ENCODE peak calls at places on chromosome 6, in four cellular contexts. J is transverse colon, O is ascending aorta, G is right atrium auricular region. C is an unnamed sample.

GRCh38 chr6:111831408-111831807 is 41.8 kb downstream of the FYN start:
- DNase-seq in J (no peak), O (no peak), G (no peak), C (no peak)

GRCh38 chr6:14322841-14323240 is 205.3 kb downstream of the CD83 start:
- DNase-seq in J (no peak), O (no peak), G (no peak), C (no peak)

GRCh38 chr6:112833546-112834215 is 486.6 kb downstream of the RFPL4B start:
- DNase-seq in J (no peak), O (no peak), G (no peak), C (peak; percentile 56)

GRCh38 chr6:113630738-113631535 is 226.2 kb upstream of the MARCKS start:
- DNase-seq in J (peak; percentile 47), O (no peak), G (no peak), C (peak; percentile 70)

GRCh38 chr6:16236648-16237199 is 1.7 kb upstream of the GMPR start:
- DNase-seq in J (peak; percentile 71), O (no peak), G (no peak), C (peak; percentile 55)

GRCh38 chr6:26240157-26240980 is 124.6 kb upstream of the BTN3A2 start:
- DNase-seq in J (peak; percentile 50), O (no peak), G (peak; percentile 70), C (peak; percentile 97)

GRCh38 chr6:41471064-41471895 is 74.9 kb upstream of the FOXP4 start:
- DNase-seq in J (no peak), O (no peak), G (no peak), C (no peak)

GRCh38 chr6:10719386-10720228 is 3.3 kb upstream of the TMEM14C start:
- DNase-seq in J (peak; percentile 16), O (no peak), G (no peak), C (peak; percentile 21)

GRCh38 chr6:5061152-5061551 is 24.0 kb upstream of the PPP1R3G start:
- DNase-seq in J (no peak), O (no peak), G (no peak), C (peak; percentile 9)

GRCh38 chr6:54980511-54981275 is 134.1 kb downstream of the FAM83B start:
- DNase-seq in J (no peak), O (no peak), G (no peak), C (no peak)

GRCh38 chr6:165634486-165634885 is 28.6 kb downstream of the PDE10A start:
- DNase-seq in J (no peak), O (no peak), G (no peak), C (no peak)

GRCh38 chr6:165636415-165637048 is 26.5 kb downstream of the PDE10A start:
- DNase-seq in J (no peak), O (no peak), G (no peak), C (peak; percentile 81)

GRCh38 chr6:165638530-165638929 is 24.5 kb downstream of the PDE10A start:
- DNase-seq in J (no peak), O (no peak), G (no peak), C (no peak)

GRCh38 chr6:165636015-165636414 is 27.0 kb downstream of the PDE10A start:
- DNase-seq in J (no peak), O (no peak), G (no peak), C (peak; percentile 55)

DNA sequence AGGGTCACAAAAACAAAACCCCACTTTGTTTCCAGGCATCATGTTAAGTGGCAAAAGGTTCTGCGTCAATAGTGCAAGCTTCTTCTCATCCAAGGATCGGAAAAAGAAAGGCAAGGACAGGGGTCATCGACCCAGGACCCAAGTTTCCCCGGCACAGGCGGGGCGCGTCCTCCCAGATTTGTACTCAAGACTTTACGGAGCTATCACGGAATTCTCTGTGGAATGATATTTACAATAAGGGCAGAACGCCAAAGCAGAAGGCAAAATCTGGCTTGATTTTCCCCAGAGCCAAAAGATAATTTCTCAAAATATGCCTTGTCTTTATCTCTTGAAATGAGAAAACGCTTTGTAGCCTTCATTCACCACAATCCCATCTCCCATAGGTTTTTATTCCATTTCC is 25.4 kb downstream of the PDE10A start:
- DNase-seq in J (no peak), O (no peak), G (no peak), C (peak; percentile 86)
- H3K4me3 ChIP-seq in J (no peak overlapping the region), O (no peak overlapping the region), G (no peak overlapping the region), C (no peak overlapping the region)

GRCh38 chr6:156686429-156686939 is 90.7 kb upstream of the ARID1B start:
- DNase-seq in J (peak; percentile 51), O (no peak), G (no peak), C (peak; percentile 61)
- TF ChIP-seq CTCF in J (peak; percentile 88), O (peak; percentile 42), G (peak; percentile 36), C (peak; percentile 52)

DNA sequence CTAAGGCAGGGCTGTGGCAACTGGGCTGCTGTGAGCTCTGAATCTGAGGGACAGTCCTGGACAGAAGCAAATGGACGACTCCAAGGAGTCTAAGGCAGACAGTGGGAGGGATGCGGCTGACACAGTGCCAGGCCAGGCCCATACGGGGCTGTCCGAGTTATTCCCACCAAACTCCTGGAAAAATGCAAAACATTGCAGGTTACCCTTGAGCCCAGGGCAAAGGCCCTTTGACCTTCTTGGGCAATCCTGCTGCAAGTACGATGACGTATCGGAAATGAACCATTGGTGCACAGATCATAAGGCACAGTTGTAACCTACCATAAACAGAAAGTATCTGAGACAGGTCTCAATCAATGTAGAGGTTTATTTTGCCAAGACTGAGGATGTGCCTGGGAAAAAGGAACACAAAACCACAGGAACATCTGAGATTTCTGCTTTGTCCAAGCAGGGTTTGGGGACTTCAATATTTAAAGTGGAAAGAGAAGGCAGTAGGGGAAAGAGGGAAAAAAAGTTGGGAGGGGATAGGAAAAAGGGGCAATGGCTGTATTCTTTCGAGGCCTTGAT is 118.9 kb downstream of the DACT2 start:
- DNase-seq in J (no peak), O (no peak), G (no peak), C (no peak)
- H3K4me3 ChIP-seq in J (no peak overlapping the region), O (no peak overlapping the region), G (no peak overlapping the region), C (no peak overlapping the region)

GRCh38 chr6:85537055-85537494 is 56.6 kb downstream of the SNX14 start:
- DNase-seq in J (no peak), O (no peak), G (no peak), C (peak; percentile 37)
- TF ChIP-seq CTCF in J (peak; percentile 38), O (peak; percentile 17), G (peak; percentile 76), C (peak; percentile 19)

DNA sequence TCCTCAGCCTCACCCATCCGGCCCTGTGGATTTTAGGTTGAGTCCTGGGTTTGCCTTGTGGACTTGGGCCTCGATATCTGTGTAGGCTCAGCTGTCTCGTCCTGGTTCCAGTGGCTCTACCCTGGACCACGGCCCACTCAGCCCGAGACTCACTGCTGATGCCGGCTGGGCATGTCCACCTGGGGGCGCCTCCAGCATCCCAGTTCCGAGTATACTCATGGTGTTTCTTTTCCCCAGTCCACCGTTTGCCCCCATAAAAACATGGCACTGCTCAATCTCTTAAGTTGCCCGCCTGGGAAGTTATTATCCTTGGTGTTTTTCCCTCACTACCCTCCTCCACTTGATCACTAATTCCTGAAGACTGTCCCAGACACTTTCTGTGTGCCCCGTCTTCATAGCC is 99.1 kb downstream of the ARID1B start:
- DNase-seq in J (no peak), O (no peak), G (no peak), C (no peak)
- H3K4me3 ChIP-seq in J (no peak overlapping the region), O (no peak overlapping the region), G (no peak overlapping the region), C (no peak overlapping the region)

GRCh38 chr6:165231581-165232276 is 77.7 kb downstream of the C6orf118 start:
- DNase-seq in J (no peak), O (no peak), G (no peak), C (peak; percentile 66)
- TF ChIP-seq CTCF in J (no peak), O (no peak), G (peak; percentile 71), C (peak; percentile 66)

DNA sequence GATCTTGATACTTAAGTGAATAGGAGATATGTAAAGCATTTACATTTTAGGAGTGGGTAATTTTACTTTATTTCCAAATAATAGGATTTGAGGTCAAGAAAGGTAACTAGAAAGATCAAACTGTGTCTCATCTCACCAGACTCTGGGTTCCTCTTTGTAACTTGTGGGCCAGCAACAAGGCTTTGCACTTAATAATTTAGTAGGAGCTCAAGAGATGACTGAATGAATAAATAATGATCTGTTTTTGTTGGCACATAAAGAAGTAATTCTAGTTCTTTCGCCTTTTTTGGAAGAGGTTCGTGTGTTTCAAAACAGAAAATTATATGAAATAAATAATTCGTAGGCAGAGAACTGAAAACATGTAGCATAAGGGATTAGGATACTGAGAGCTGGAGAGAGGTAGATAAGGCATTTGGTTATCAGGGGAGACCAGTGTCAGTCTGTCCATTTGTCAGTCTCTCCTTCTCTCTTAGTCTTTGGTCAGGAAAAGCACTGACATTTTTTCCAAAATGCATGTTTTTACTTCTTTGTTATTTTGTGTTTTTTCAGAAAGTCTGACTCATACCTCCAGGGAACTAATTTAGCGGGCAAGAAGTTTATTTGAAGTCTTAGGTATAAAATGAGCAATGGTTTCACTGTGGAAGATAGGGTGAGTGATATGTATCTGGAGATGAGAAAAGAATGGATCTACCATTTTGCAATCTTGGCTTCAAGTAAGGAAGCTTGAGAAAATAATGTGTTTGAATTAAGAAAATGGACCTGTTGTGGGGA is 67.2 kb upstream of the FABP7 start:
- DNase-seq in J (no peak), O (no peak), G (no peak), C (no peak)
- H3K4me3 ChIP-seq in J (no peak overlapping the region), O (no peak overlapping the region), G (no peak overlapping the region), C (no peak overlapping the region)

DNA sequence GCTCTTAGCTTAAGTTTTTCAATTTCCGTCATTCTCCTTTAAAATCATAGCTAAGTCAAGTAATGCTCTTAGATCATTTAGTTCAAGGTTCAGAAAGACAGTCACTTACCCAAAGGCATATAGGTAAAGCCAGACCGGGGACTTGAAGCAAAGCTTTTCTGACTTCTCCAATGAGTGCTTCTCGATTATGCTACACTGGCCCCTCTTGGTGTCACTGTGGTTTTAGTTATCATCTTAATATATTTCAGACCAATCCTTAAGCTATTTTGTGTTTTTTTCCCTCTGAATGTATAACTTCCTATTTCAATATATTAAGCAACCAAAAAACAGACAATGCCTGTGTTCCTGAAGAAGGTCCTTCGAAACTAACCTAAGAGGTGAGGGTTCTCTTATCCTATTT is 3.8 kb downstream of the PRDM1 start:
- DNase-seq in J (no peak), O (no peak), G (no peak), C (peak; percentile 67)
- TF ChIP-seq CTCF in J (no peak), O (no peak), G (no peak), C (no peak)

DNA sequence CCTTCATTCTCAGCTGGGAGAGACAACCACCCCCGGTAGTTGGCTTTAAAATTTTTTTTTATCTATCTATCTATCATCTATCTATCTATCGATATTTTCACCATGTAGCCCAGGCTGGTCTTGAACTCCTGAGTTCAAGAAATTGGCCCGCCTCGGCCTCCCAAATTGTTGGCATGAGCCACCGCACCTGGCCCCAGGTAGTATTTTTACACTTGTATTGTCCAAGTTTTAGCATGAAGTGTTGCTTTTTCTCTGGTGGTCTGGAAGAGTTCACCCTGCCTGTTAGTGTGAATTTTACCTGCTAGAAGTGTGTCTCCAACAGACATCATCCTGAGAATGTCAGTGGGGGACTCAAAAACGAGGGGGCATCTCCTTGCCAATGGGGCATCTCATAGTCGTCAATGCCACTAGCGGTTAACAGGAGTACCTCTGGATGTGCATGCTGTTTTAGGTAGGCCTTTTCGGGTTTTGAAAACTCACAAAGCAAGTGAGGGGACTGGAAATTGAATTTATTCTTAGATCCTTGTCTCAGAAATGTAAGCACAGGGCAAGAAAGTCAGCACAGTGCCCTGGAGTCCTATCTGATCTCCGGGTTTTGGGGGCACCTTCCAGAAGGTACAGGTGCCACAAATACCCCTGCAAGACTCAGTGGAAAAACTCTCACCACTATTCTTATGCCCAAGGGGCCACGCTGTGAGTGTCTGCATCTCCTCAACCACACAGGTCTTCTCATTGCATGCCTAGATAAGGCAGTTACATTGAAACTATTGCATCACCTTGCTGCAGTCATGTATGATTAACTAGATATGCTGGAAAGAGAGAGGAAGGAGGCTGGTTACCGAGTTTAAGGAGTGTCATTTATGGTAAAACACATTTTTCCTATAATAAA is 37.1 kb downstream of the TNFAIP3 start:
- DNase-seq in J (no peak), O (no peak), G (no peak), C (peak; percentile 53)
- H3K4me3 ChIP-seq in J (no peak overlapping the region), O (no peak overlapping the region), G (no peak overlapping the region), C (no peak overlapping the region)

C was measured in cardiac fibroblast.